ENCODE peak calls at places on chromosomes 4 and X, in seven cellular contexts. L is mesendoderm, Z is IMR-90, D is H9, U is mesenchymal stem cell, G is neuronal stem cell, E is H1. X is an unnamed sample.

GRCh38 chr4:83110222-83110945 is 4.1 kb downstream of the PLAC8 start:
- DNase-seq in L (peak), Z (peak), D (peak), U (peak), G (peak), E (peak), X (peak)

GRCh38 chr4:70844180-70844579 is 4.5 kb upstream of the GRSF1 start:
- DNase-seq in L (no peak), Z (no peak), D (no peak), U (no peak), G (no peak), E (no peak), X (no peak)

GRCh38 chrX:110086916-110087484 is 84.1 kb downstream of the TMEM164 start:
- DNase-seq in L (peak), Z (peak), D (no peak), U (peak), G (no peak), E (no peak), X (peak)

GRCh38 chr4:84499065-84499982 is at the start of gene NKX6-1:
- DNase-seq in L (peak), Z (peak), D (peak), U (peak), G (peak), E (peak), X (peak)

GRCh38 chr4:144090744-144091143 is 49.8 kb downstream of the GYPA start:
- DNase-seq in L (no peak), Z (no peak), D (no peak), U (no peak), G (no peak), E (no peak), X (no peak)

GRCh38 chr4:145843651-145844050 is 95.0 kb downstream of the ZNF827 start:
- DNase-seq in L (no peak), Z (no peak), D (peak), U (no peak), G (no peak), E (no peak), X (no peak)

GRCh38 chr4:1048781-1049590 is 37.6 kb downstream of the FGFRL1 start:
- DNase-seq in L (no peak), Z (no peak), D (peak), U (no peak), G (no peak), E (peak), X (no peak)

GRCh38 chrX:43121637-43122036 is 343.7 kb upstream of the PPP1R2C start:
- DNase-seq in L (peak), Z (no peak), D (no peak), U (peak), G (no peak), E (no peak), X (no peak)

GRCh38 chrX:27890611-27891010 is 82.8 kb downstream of the MAGEB10 start:
- DNase-seq in L (peak), Z (peak), D (no peak), U (peak), G (no peak), E (no peak), X (no peak)

GRCh38 chr4:53563824-53564223 is 27.5 kb downstream of the LNX1 start:
- DNase-seq in L (no peak), Z (peak), D (no peak), U (peak), G (no peak), E (no peak), X (no peak)

GRCh38 chrX:120463241-120463640 is 5.9 kb downstream of the LAMP2 start:
- DNase-seq in L (no peak), Z (peak), D (no peak), U (peak), G (no peak), E (no peak), X (no peak)

GRCh38 chrX:82973641-82974040 is 534.4 kb upstream of the POU3F4 start:
- DNase-seq in L (no peak), Z (no peak), D (no peak), U (no peak), G (no peak), E (no peak), X (no peak)

GRCh38 chr4:73451404-73451803 is 15.4 kb downstream of the AFP start:
- DNase-seq in L (peak), Z (peak), D (peak), U (peak), G (no peak), E (no peak), X (no peak)

GRCh38 chr4:30001628-30002027 is 718.5 kb upstream of the PCDH7 start:
- DNase-seq in L (no peak), Z (no peak), D (no peak), U (no peak), G (no peak), E (no peak), X (no peak)

GRCh38 chr4:30005995-30006394 is 714.2 kb upstream of the PCDH7 start:
- DNase-seq in L (no peak), Z (no peak), D (no peak), U (no peak), G (no peak), E (no peak), X (no peak)

DNA sequence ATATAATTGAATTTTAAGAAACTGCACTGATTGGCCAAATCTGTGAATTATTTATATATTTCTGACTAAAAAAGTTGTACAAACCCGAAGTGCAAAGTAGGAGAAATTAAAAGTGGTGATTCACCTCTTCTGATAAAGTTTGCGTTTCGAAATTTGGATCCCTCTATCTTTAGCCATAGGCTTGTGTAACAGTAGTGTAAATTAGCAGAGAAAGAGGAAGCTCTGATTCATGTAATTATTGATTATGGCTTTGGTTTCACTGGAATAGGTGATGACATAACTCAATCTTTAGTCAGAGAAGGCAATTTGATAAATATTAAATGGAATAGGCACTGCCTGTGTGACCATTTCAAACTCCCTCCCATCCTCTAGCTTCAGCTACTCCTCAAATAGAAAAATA is 717.8 kb upstream of the PCDH7 start:
- DNase-seq in L (no peak), Z (no peak), D (no peak), U (no peak), G (no peak), E (no peak), X (no peak)
- H2AK5ac ChIP-seq in L (no peak), Z (no peak), D (no peak), U (no peak), G (no peak), E (no peak), X (no peak)

GRCh38 chr4:87058272-87059073 is 123.7 kb downstream of the AFF1 start:
- DNase-seq in L (peak), Z (no peak), D (peak), U (peak), G (no peak), E (no peak), X (peak)
- H3K23ac ChIP-seq in L (no peak), Z (peak), D (no peak), U (no peak), G (no peak), E (no peak), X (no peak)

DNA sequence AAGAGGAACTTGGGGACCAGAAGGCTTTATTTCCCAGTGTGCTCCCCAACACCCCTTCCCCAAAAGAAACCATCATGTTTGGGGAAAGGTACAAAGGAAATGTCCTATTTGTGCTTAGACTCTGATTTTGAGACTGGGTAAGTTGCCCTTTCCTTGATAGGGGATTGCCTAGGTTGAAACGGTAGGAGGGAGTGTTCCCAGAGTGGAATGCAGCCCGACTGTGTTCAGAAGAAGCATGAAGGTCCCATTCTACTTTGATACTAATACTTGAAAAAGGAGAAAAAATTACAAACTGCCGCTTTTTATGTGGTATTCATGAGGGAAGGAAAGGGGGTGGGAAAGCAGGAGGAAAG is 32.4 kb upstream of the TMEM131L start:
- DNase-seq in L (peak), Z (no peak), D (no peak), U (no peak), G (no peak), E (no peak), X (peak)
- H2AK5ac ChIP-seq in L (no peak), Z (no peak), D (no peak), U (no peak), G (no peak), E (no peak), X (no peak)

GRCh38 chr4:117267317-117267716 is 181.9 kb upstream of the TRAM1L1 start:
- DNase-seq in L (no peak), Z (no peak), D (no peak), U (no peak), G (no peak), E (no peak), X (no peak)
- H3K23ac ChIP-seq in L (no peak), Z (no peak), D (no peak), U (no peak), G (no peak), E (no peak), X (no peak)

DNA sequence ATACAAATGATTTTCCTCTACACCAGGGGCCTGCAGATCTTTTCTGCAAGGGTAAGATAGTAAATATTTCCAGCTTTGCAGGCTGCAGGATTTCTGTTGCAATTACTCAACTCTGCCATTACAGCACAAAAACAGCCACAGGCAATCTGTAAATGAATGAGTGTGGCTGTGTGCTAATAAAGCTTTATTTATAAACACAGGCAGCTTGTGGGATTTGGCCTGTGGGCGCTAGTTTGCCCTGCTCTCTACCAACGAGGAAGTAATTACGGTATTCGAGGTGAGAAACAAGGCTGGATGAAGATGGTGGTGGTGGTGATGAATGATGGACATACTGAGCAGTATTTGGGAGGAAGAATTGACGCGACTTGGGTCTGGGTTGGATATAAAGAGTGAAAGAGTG is 30.7 kb downstream of the ADGRG2 start:
- DNase-seq in L (no peak), Z (no peak), D (no peak), U (no peak), G (no peak), E (no peak), X (no peak)
- H2AK5ac ChIP-seq in L (no peak), Z (no peak), D (no peak), U (no peak), G (no peak), E (no peak), X (no peak)

GRCh38 chrX:10986616-10987015 is 124.5 kb upstream of the HCCS start:
- DNase-seq in L (no peak), Z (no peak), D (no peak), U (no peak), G (no peak), E (no peak), X (no peak)
- H3K23ac ChIP-seq in L (no peak), Z (no peak), D (no peak), U (no peak), G (no peak), E (no peak), X (no peak)

GRCh38 chr4:134337584-134337983 is 136.0 kb upstream of the PABPC4L start:
- DNase-seq in L (no peak), Z (no peak), D (no peak), U (no peak), G (no peak), E (no peak), X (no peak)
- H2AK5ac ChIP-seq in L (no peak), Z (no peak), D (no peak), U (no peak), G (no peak), E (no peak), X (no peak)

GRCh38 chr4:60746172-60746571 is 454.0 kb upstream of the ADGRL3 start:
- DNase-seq in L (no peak), Z (no peak), D (no peak), U (no peak), G (no peak), E (no peak), X (no peak)

GRCh38 chr4:60744767-60745166 is 455.4 kb upstream of the ADGRL3 start:
- DNase-seq in L (peak), Z (peak), D (peak), U (no peak), G (no peak), E (no peak), X (no peak)

GRCh38 chr4:60737858-60738257 is 462.3 kb upstream of the ADGRL3 start:
- DNase-seq in L (no peak), Z (peak), D (no peak), U (peak), G (no peak), E (no peak), X (peak)

GRCh38 chr4:60743654-60744053 is 456.5 kb upstream of the ADGRL3 start:
- DNase-seq in L (peak), Z (no peak), D (no peak), U (no peak), G (no peak), E (no peak), X (peak)
- H3K23ac ChIP-seq in L (no peak), Z (no peak), D (no peak), U (no peak), G (no peak), E (no peak), X (no peak)

GRCh38 chrX:106588801-106589200 is 23.0 kb upstream of the RADX start:
- DNase-seq in L (no peak), Z (no peak), D (no peak), U (no peak), G (no peak), E (no peak), X (no peak)
- H2AK5ac ChIP-seq in L (no peak), Z (no peak), D (no peak), U (no peak), G (no peak), E (no peak), X (no peak)

X was measured in trophoblast cell.